ENCODE peak calls at places on chromosome 11, in five cellular contexts. M is CD8-positive, alpha-beta T cell; H is breast epithelium; L is bronchial epithelial cell; D is fibroblast of mammary gland. V is an unnamed sample.

GRCh38 chr11:94315664-94316063 is 11.3 kb downstream of the IZUMO1R start:
- DNase-seq in D (peak), H (no peak), M (no peak), L (peak), V (no peak)

GRCh38 chr11:102453921-102454320 is 1.4 kb upstream of the TMEM123 start:
- DNase-seq in H (no peak), L (peak), D (no peak), M (no peak), V (no peak)

GRCh38 chr11:114318361-114318760 is 22.2 kb downstream of the NNMT start:
- DNase-seq in M (no peak), L (no peak), H (no peak), D (peak), V (no peak)

GRCh38 chr11:104332110-104332509 is 168.2 kb upstream of the PDGFD start:
- DNase-seq in H (no peak), L (no peak), D (peak), M (no peak), V (no peak)

GRCh38 chr11:70912226-70912840 is 340.0 kb downstream of the SHANK2 start:
- DNase-seq in M (no peak), D (peak), H (no peak), L (peak), V (no peak)

GRCh38 chr11:84438565-84438964 is 1152.4 kb upstream of the CCDC90B start:
- DNase-seq in M (no peak), L (no peak), D (no peak), H (no peak), V (no peak)

GRCh38 chr11:31601635-31602282 is 92.2 kb downstream of the ELP4 start:
- DNase-seq in M (no peak), D (no peak), H (no peak), L (no peak), V (no peak)

GRCh38 chr11:99911116-99911515 is 776.0 kb upstream of the ARHGAP42 start:
- DNase-seq in H (no peak), M (no peak), D (no peak), L (no peak), V (no peak)

GRCh38 chr11:1756791-1757771 is 6.6 kb downstream of the CTSD start:
- DNase-seq in M (no peak), L (no peak), D (no peak), H (no peak), V (no peak)

GRCh38 chr11:61489833-61490585 is 18.5 kb upstream of the LRRC10B start:
- DNase-seq in H (no peak), M (no peak), L (no peak), D (peak), V (no peak)

GRCh38 chr11:62241095-62241494 is 944 bp upstream of the SCGB1D2 start:
- DNase-seq in H (no peak), L (no peak), D (no peak), M (no peak), V (no peak)

GRCh38 chr11:17529814-17530162 is 14.4 kb downstream of the USH1C start:
- DNase-seq in L (no peak), M (no peak), D (no peak), H (no peak), V (no peak)

GRCh38 chr11:4191031-4191571 is 96.5 kb downstream of the RRM1 start:
- DNase-seq in H (peak), M (no peak), L (no peak), D (no peak), V (no peak)

GRCh38 chr11:67270256-67271211 is 4.3 kb downstream of the GRK2 start:
- DNase-seq in L (no peak), D (no peak), H (no peak), M (no peak), V (no peak)

GRCh38 chr11:108912587-108912986 is 247.7 kb downstream of the DDX10 start:
- DNase-seq in L (peak), M (no peak), H (no peak), D (peak), V (no peak)

GRCh38 chr11:120912504-120912903 is 111.4 kb upstream of the TBCEL start:
- DNase-seq in L (peak), D (peak), M (no peak), H (no peak), V (peak)

GRCh38 chr11:72350752-72351151 is 83.6 kb downstream of the CLPB start:
- DNase-seq in L (no peak), M (no peak), D (peak), H (no peak), V (no peak)

GRCh38 chr11:80307676-80308075 is 866.8 kb upstream of the TENM4 start:
- DNase-seq in M (no peak), H (no peak), D (no peak), L (no peak), V (no peak)

GRCh38 chr11:126172596-126173038 is 38.8 kb downstream of the RPUSD4 start:
- DNase-seq in L (no peak), H (no peak), D (peak), M (no peak), V (no peak)

GRCh38 chr11:128552783-128553661 is 34.3 kb downstream of the ETS1 start:
- DNase-seq in L (no peak), M (no peak), D (peak), H (peak), V (no peak)

GRCh38 chr11:46916669-46917108 is 1.7 kb downstream of the LRP4 start:
- DNase-seq in M (no peak), L (peak), D (peak), H (peak), V (no peak)

GRCh38 chr11:125141686-125142535 is 22.6 kb upstream of the PKNOX2 start:
- DNase-seq in L (no peak), M (peak), D (peak), H (no peak), V (no peak)

GRCh38 chr11:126415669-126416420 is 60.4 kb downstream of the ST3GAL4 start:
- DNase-seq in M (no peak), D (no peak), L (no peak), H (no peak), V (no peak)

GRCh38 chr11:86208572-86208971 is 36.0 kb upstream of the EED start:
- DNase-seq in L (no peak), M (no peak), H (no peak), D (no peak), V (no peak)

GRCh38 chr11:19508166-19508565 is 204.5 kb upstream of the NAV2 start:
- DNase-seq in D (peak), M (no peak), H (no peak), L (no peak), V (no peak)

GRCh38 chr11:13152736-13153541 is 124.7 kb upstream of the BMAL1 start:
- DNase-seq in M (no peak), H (no peak), D (peak), L (peak), V (no peak)

GRCh38 chr11:107587306-107587979 is 3.5 kb upstream of the ELMOD1 start:
- DNase-seq in M (no peak), D (peak), L (peak), H (no peak), V (no peak)

GRCh38 chr11:94897330-94897768 is 76.0 kb downstream of the CWC15 start:
- DNase-seq in L (peak), M (no peak), H (peak), D (peak), V (no peak)

GRCh38 chr11:3971756-3972404 is 116.4 kb downstream of the STIM1 start:
- DNase-seq in L (peak), D (peak), H (no peak), M (no peak), V (no peak)

GRCh38 chr11:88175707-88176066 is 444 bp upstream of the RAB38 start:
- DNase-seq in L (no peak), H (no peak), D (no peak), M (no peak), V (no peak)

GRCh38 chr11:94762208-94762607 is 5.9 kb upstream of the AMOTL1 start:
- DNase-seq in H (no peak), D (no peak), M (no peak), L (no peak), V (no peak)

GRCh38 chr11:86041975-86042378 is 26.9 kb downstream of the PICALM start:
- DNase-seq in D (peak), L (peak), H (peak), M (no peak), V (peak)

GRCh38 chr11:61022311-61023085 is 51.0 kb downstream of the CD6 start:
- DNase-seq in M (no peak), H (no peak), D (no peak), L (no peak), V (no peak)

GRCh38 chr11:19259487-19260345 is 19.0 kb upstream of the E2F8 start:
- DNase-seq in L (peak), D (peak), H (peak), M (peak), V (no peak)

GRCh38 chr11:113991170-113991569 is 16.3 kb downstream of the HTR3A start:
- DNase-seq in M (no peak), H (no peak), L (peak), D (peak), V (no peak)

GRCh38 chr11:9530901-9531625 is 42.4 kb upstream of the WEE1 start:
- DNase-seq in H (no peak), L (no peak), D (no peak), M (no peak), V (no peak)

GRCh38 chr11:134577801-134578200 is 165.8 kb upstream of the B3GAT1 start:
- DNase-seq in H (no peak), L (no peak), M (no peak), D (no peak), V (no peak)

GRCh38 chr11:125892071-125892470 is 4.6 kb downstream of the HYLS1 start:
- DNase-seq in H (no peak), L (peak), D (peak), M (no peak), V (no peak)

GRCh38 chr11:12086271-12087074 is 23.9 kb upstream of the MICAL2 start:
- DNase-seq in H (no peak), L (peak), D (peak), M (no peak), V (peak)

GRCh38 chr11:106446302-106446701 is 368.8 kb downstream of the AASDHPPT start:
- DNase-seq in H (no peak), D (no peak), M (no peak), L (no peak), V (no peak)

GRCh38 chr11:112367453-112367852 is 106.8 kb upstream of the PLET1 start:
- DNase-seq in D (no peak), M (no peak), H (no peak), L (no peak), V (no peak)
- TF ChIP-seq CTCF in D (no peak), M (no peak), H (no peak), L (no peak), V (no peak)

GRCh38 chr11:330694-331314 is 10.1 kb upstream of the IFITM3 start:
- DNase-seq in H (no peak), D (no peak), M (no peak), L (no peak), V (no peak)
- H3K4me3 ChIP-seq in H (no peak), D (no peak), M (peak), L (no peak), V (no peak)

GRCh38 chr11:69644071-69644961 is 3.4 kb downstream of the CCND1 start:
- DNase-seq in M (no peak), H (peak), L (no peak), D (peak), V (peak)
- TF ChIP-seq CTCF in M (no peak), H (no peak), L (peak), D (peak), V (peak)

GRCh38 chr11:65479184-65480145 is 19.4 kb upstream of the MALAT1 start:
- DNase-seq in D (peak), H (no peak), M (no peak), L (no peak), V (peak)
- H3K4me3 ChIP-seq in D (peak), H (peak), M (no peak), L (no peak), V (peak)

GRCh38 chr11:77081976-77082836 is 15.4 kb downstream of the CAPN5 start:
- DNase-seq in D (no peak), L (no peak), H (no peak), M (no peak), V (no peak)

GRCh38 chr11:77084581-77085191 is 17.9 kb downstream of the CAPN5 start:
- DNase-seq in L (no peak), D (no peak), H (no peak), M (no peak), V (no peak)

GRCh38 chr11:77081381-77081851 is 14.6 kb downstream of the CAPN5 start:
- DNase-seq in D (no peak), M (no peak), L (no peak), H (no peak), V (no peak)

GRCh38 chr11:77083553-77084245 is 16.9 kb downstream of the CAPN5 start:
- DNase-seq in H (no peak), L (no peak), M (no peak), D (no peak), V (no peak)

GRCh38 chr11:77082838-77083552 is 16.2 kb downstream of the CAPN5 start:
- DNase-seq in H (no peak), D (peak), M (peak), L (no peak), V (no peak)
- TF ChIP-seq CTCF in H (no peak), D (no peak), M (no peak), L (no peak), V (no peak)

GRCh38 chr11:75767793-75768111 is 826 bp upstream of the DGAT2 start:
- DNase-seq in H (no peak), M (no peak), L (no peak), D (no peak), V (no peak)
- H3K4me3 ChIP-seq in H (peak), M (peak), L (no peak), D (no peak), V (no peak)

GRCh38 chr11:123132881-123133280 is 62.2 kb downstream of the CLMP start:
- DNase-seq in L (no peak), H (no peak), M (no peak), D (no peak), V (no peak)
- TF ChIP-seq CTCF in L (no peak), H (no peak), M (no peak), D (no peak), V (no peak)

DNA sequence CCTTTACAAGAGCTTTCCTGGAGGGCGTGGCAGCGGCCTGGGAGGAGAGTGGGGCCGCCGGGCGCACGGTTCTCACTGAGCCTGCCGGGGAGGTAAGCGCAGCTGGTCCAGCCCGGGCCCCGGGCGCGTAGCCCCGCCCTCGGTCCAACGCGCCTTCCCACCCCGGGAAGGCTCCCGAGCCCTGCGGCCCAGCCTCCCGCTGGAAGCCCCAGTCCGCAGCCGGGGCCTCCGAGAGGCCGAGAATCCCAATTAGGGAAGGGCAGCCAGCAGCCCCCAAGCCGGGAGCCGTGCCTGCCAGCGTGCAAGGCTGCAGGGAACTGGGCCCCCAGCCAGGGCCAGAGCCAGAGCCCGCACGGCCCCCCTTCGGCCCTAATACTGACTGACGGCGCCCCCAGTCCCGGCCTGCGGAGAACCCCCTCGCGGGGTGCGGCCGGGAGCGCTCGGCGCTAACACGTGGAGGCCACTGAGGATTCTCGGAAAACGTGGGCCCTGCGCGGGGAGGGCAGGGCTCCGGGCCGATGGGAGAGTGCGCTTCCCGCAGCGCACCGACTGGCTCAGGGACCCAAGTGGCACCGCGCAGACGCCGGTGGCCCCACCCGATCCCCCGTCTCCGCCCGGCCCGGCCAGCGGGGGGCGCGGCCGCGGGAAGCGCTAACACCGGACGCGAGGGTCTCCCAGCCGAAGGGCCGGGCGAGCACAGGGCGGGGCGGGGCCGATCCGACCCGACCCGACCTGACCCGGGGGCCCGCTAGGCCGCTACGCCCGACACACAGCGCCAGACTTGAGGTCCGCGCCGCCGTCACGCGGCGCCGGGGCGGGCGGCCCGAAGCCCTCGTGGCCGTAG is 5.7 kb downstream of the ZFTA start:
- DNase-seq in M (no peak), D (peak), L (no peak), H (no peak), V (no peak)
- H3K4me3 ChIP-seq in M (no peak), D (peak), L (peak), H (peak), V (peak)